ENCODE peak calls at places on chromosomes 7 and 10, in nine cellular contexts. L is stimulated activated CD8-positive, alpha-beta memory T cell treated with anti-CD3 and anti-CD28 coated beads, Interleukin-4, amount 100 ng/mL, for 24 hours; A is cardiac fibroblast; Q is astrocyte of the spinal cord; N is tibial artery; V is skeletal muscle cell; S is GM04503; O is foreskin fibroblast; B is NCI-H1105 treated with DMSO at 0.1 percent for 48 hours. D is an unnamed sample.

GRCh38 chr10:124996854-124997215 is 54.9 kb downstream of the ZRANB1 start:
- DNase-seq in L (no peak), A (no peak), Q (no peak), N (peak), V (no peak), S (no peak), O (no peak), B (no peak), D (no peak)

GRCh38 chr7:117564080-117564479 is 84.3 kb downstream of the CFTR start:
- DNase-seq in L (no peak), A (no peak), Q (no peak), N (no peak), V (no peak), S (no peak), O (no peak), B (no peak), D (no peak)

GRCh38 chr10:13310518-13311176 is 10.8 kb upstream of the PHYH start:
- DNase-seq in L (no peak), A (no peak), Q (no peak), N (no peak), V (no peak), S (no peak), O (no peak), B (no peak), D (no peak)

GRCh38 chr10:66209025-66209424 is 716.8 kb upstream of the LRRTM3 start:
- DNase-seq in L (no peak), A (no peak), Q (no peak), N (no peak), V (no peak), S (no peak), O (peak), B (no peak), D (no peak)

GRCh38 chr7:157715938-157716280 is 379.1 kb downstream of the DNAJB6 start:
- DNase-seq in L (no peak), A (no peak), Q (no peak), N (no peak), V (no peak), S (no peak), O (no peak), B (no peak), D (no peak)

GRCh38 chr7:2621948-2622640 is 9.7 kb upstream of the TTYH3 start:
- DNase-seq in L (no peak), A (peak), Q (no peak), N (no peak), V (no peak), S (no peak), O (no peak), B (no peak), D (no peak)

GRCh38 chr10:29681700-29682444 is 47.1 kb upstream of the SVIL start:
- DNase-seq in L (peak), A (no peak), Q (no peak), N (peak), V (no peak), S (no peak), O (no peak), B (no peak), D (no peak)

GRCh38 chr10:5663692-5664427 is 2.5 kb downstream of the ASB13 start:
- DNase-seq in L (no peak), A (no peak), Q (no peak), N (no peak), V (no peak), S (no peak), O (no peak), B (no peak), D (no peak)

GRCh38 chr10:70379581-70380176 is 2.7 kb downstream of the LRRC20 start:
- DNase-seq in L (no peak), A (no peak), Q (no peak), N (no peak), V (no peak), S (no peak), O (peak), B (no peak), D (no peak)

GRCh38 chr7:37942934-37943610 is 22.6 kb downstream of the EPDR1 start:
- DNase-seq in L (no peak), A (peak), Q (peak), N (peak), V (peak), S (no peak), O (peak), B (no peak), D (peak)

GRCh38 chr7:69367785-69368184 is 230.5 kb upstream of the AUTS2 start:
- DNase-seq in L (no peak), A (no peak), Q (no peak), N (no peak), V (peak), S (no peak), O (no peak), B (no peak), D (no peak)

GRCh38 chr10:102410427-102411073 is 8.0 kb downstream of the PSD start:
- DNase-seq in L (peak), A (peak), Q (no peak), N (no peak), V (no peak), S (no peak), O (peak), B (no peak), D (no peak)

GRCh38 chr10:51804861-51805260 is 105.5 kb upstream of the CSTF2T start:
- DNase-seq in L (no peak), A (peak), Q (peak), N (no peak), V (peak), S (no peak), O (peak), B (no peak), D (no peak)

GRCh38 chr10:105974803-105975456 is 1189.6 kb downstream of the SORCS1 start:
- DNase-seq in L (no peak), A (peak), Q (peak), N (no peak), V (no peak), S (no peak), O (peak), B (no peak), D (no peak)

GRCh38 chr10:132556994-132557441 is 19.4 kb downstream of the INPP5A start:
- DNase-seq in L (no peak), A (no peak), Q (no peak), N (no peak), V (no peak), S (no peak), O (no peak), B (no peak), D (no peak)

GRCh38 chr10:69246036-69246435 is 25.9 kb downstream of the HKDC1 start:
- DNase-seq in L (no peak), A (no peak), Q (no peak), N (no peak), V (no peak), S (no peak), O (no peak), B (no peak), D (no peak)

GRCh38 chr7:73850781-73851207 is 8.5 kb upstream of the METTL27 start:
- DNase-seq in L (no peak), A (peak), Q (peak), N (peak), V (peak), S (peak), O (peak), B (no peak), D (no peak)

GRCh38 chr7:46559194-46559576 is 638.1 kb upstream of the IGFBP3 start:
- DNase-seq in L (no peak), A (peak), Q (peak), N (no peak), V (peak), S (peak), O (peak), B (no peak), D (no peak)

GRCh38 chr7:30076411-30076810 is 48.2 kb downstream of the PLEKHA8 start:
- DNase-seq in L (no peak), A (no peak), Q (no peak), N (no peak), V (no peak), S (no peak), O (no peak), B (no peak), D (no peak)

D was measured in neuronal stem cell.